ENCODE peak calls at places on chromosomes 16 and 17, in six cellular contexts. C is stimulated activated CD8-positive, alpha-beta memory T cell treated with anti-CD3 and anti-CD28 coated beads, Interleukin-12 subunit alpha, Interleukin-12 subunit beta, amount 100 ng/mL, for 4 hours; G is CD8-positive, alpha-beta memory T cell; W is AG09319; T is astrocyte of the spinal cord; A is KG1. X is an unnamed sample.

GRCh38 chr16:9447699-9448098 is 356.3 kb downstream of the HAPSTR1 start:
- DNase-seq in C (no peak), A (no peak), W (no peak), T (no peak), G (no peak), X (no peak)

GRCh38 chr17:47694818-47695663 is 1.1 kb downstream of the TBKBP1 start:
- DNase-seq in C (no peak), W (no peak), T (no peak), A (peak), G (peak), X (peak)

GRCh38 chr17:63621229-63621683 is 961 bp upstream of the MAP3K3 start:
- DNase-seq in W (no peak), A (no peak), T (no peak), G (no peak), C (no peak), X (no peak)

GRCh38 chr17:42706732-42707131 is 24.4 kb downstream of the CNTNAP1 start:
- DNase-seq in T (no peak), W (no peak), A (peak), C (no peak), G (peak), X (peak)

GRCh38 chr17:33602981-33603380 is 309.9 kb upstream of the ASIC2 start:
- DNase-seq in W (no peak), G (no peak), T (no peak), C (no peak), A (no peak), X (no peak)

GRCh38 chr16:79170565-79171242 is 429.8 kb downstream of the MAF start:
- DNase-seq in G (no peak), W (no peak), C (no peak), T (no peak), A (no peak), X (no peak)

GRCh38 chr16:46629331-46629843 is 8.2 kb upstream of the SHCBP1 start:
- DNase-seq in W (peak), G (no peak), A (no peak), C (no peak), T (peak), X (no peak)

GRCh38 chr16:57995721-57996405 is 4.6 kb downstream of the ZNF319 start:
- DNase-seq in A (no peak), T (no peak), G (no peak), C (no peak), W (no peak), X (no peak)

GRCh38 chr16:2774161-2774891 is 2.8 kb downstream of the ELOB start:
- DNase-seq in G (no peak), A (no peak), T (peak), W (no peak), C (no peak), X (no peak)

GRCh38 chr16:57889960-57890751 is 80.8 kb downstream of the CNGB1 start:
- DNase-seq in W (peak), G (no peak), C (no peak), T (no peak), A (no peak), X (no peak)

GRCh38 chr17:83067718-83068261 is 11.6 kb upstream of the METRNL start:
- DNase-seq in T (no peak), W (no peak), A (no peak), G (no peak), C (no peak), X (no peak)

GRCh38 chr16:61829631-61830030 is 206.6 kb downstream of the CDH8 start:
- DNase-seq in C (no peak), A (no peak), W (no peak), T (peak), G (no peak), X (no peak)

GRCh38 chr17:80511222-80512180 is 33.1 kb upstream of the RPTOR start:
- DNase-seq in T (no peak), C (no peak), W (no peak), A (no peak), G (no peak), X (no peak)

GRCh38 chr17:42830971-42831370 is 2.2 kb upstream of the PSME3 start:
- DNase-seq in A (no peak), G (no peak), W (no peak), C (no peak), T (no peak), X (no peak)

GRCh38 chr17:42895185-42895555 is 5.4 kb upstream of the G6PC1 start:
- DNase-seq in A (no peak), T (peak), C (no peak), W (peak), G (no peak), X (no peak)

GRCh38 chr16:90016339-90016950 is 2.8 kb downstream of the DBNDD1 start:
- DNase-seq in C (no peak), W (no peak), T (no peak), A (no peak), G (no peak), X (no peak)

GRCh38 chr17:39952665-39953470 is 9.9 kb upstream of the GSDMA start:
- DNase-seq in W (peak), A (no peak), C (peak), G (peak), T (peak), X (peak)

GRCh38 chr16:24671455-24671954 is 57.9 kb upstream of the TNRC6A start:
- DNase-seq in C (no peak), W (no peak), A (no peak), G (no peak), T (no peak), X (no peak)

GRCh38 chr16:49336581-49336980 is 37.0 kb upstream of the C16orf78 start:
- DNase-seq in T (no peak), C (no peak), W (no peak), A (no peak), G (no peak), X (no peak)

GRCh38 chr17:50051082-50051576 is 4.8 kb upstream of the ITGA3 start:
- DNase-seq in G (no peak), C (peak), W (no peak), A (no peak), T (peak), X (peak)

GRCh38 chr16:4053663-4054479 is 62.4 kb downstream of the ADCY9 start:
- DNase-seq in C (no peak), A (peak), W (peak), T (peak), G (no peak), X (no peak)

GRCh38 chr17:61737820-61738219 is 125.5 kb downstream of the BRIP1 start:
- DNase-seq in G (no peak), C (no peak), W (no peak), A (no peak), T (no peak), X (no peak)

GRCh38 chr16:85568519-85568918 is 44.6 kb upstream of the GSE1 start:
- DNase-seq in C (no peak), T (no peak), A (no peak), G (no peak), W (no peak), X (no peak)

GRCh38 chr16:56988948-56989945 is at the start of gene NLRC5:
- DNase-seq in W (peak), T (peak), A (peak), G (peak), C (peak), X (peak)

GRCh38 chr17:40290629-40291296 is 3.1 kb downstream of the CDC6 start:
- DNase-seq in T (peak), W (peak), C (no peak), A (no peak), G (no peak), X (peak)

GRCh38 chr16:28087675-28088285 is 24.3 kb upstream of the GSG1L start:
- DNase-seq in G (no peak), W (no peak), C (no peak), T (no peak), A (no peak), X (no peak)

GRCh38 chr16:88805887-88806393 is 2.4 kb downstream of the CDT1 start:
- DNase-seq in G (no peak), A (no peak), T (no peak), W (no peak), C (no peak), X (no peak)

GRCh38 chr17:3385869-3386816 is at the start of gene OR3A2:
- DNase-seq in C (no peak), G (no peak), A (no peak), W (no peak), T (no peak), X (no peak)